ENCODE peak calls at places on chromosomes 1 and 21, in four cellular contexts. K is iris pigment epithelial cell, R is GM12864, S is SHP77. C is an unnamed sample.

GRCh38 chr1:33070628-33071027 is 10.3 kb upstream of the AZIN2 start:
- DNase-seq in K (no peak), R (no peak), S (no peak), C (no peak)

GRCh38 chr1:199691540-199691939 is 336.0 kb upstream of the NR5A2 start:
- DNase-seq in K (peak), R (no peak), S (no peak), C (no peak)

GRCh38 chr1:2020310-2020655 is 1.1 kb downstream of the GABRD start:
- DNase-seq in K (no peak), R (no peak), S (no peak), C (no peak)

GRCh38 chr1:25924454-25924853 is 18.2 kb upstream of the STMN1 start:
- DNase-seq in K (no peak), R (no peak), S (no peak), C (no peak)

GRCh38 chr1:11967028-11967547 is 13.2 kb upstream of the MFN2 start:
- DNase-seq in K (peak), R (peak), S (peak), C (no peak)

GRCh38 chr21:17688912-17689874 is 76.5 kb upstream of the BTG3 start:
- DNase-seq in K (peak), R (no peak), S (no peak), C (no peak)

GRCh38 chr1:28871631-28872401 is 42.6 kb upstream of the EPB41 start:
- DNase-seq in K (no peak), R (no peak), S (no peak), C (no peak)

GRCh38 chr1:55912438-55912837 is 666.9 kb downstream of the PLPP3 start:
- DNase-seq in K (no peak), R (no peak), S (no peak), C (no peak)

GRCh38 chr1:43711049-43711448 is 3.7 kb downstream of the ST3GAL3 start:
- DNase-seq in K (peak), R (no peak), S (no peak), C (no peak)

GRCh38 chr1:212651977-212652376 is 43.4 kb downstream of the ATF3 start:
- DNase-seq in K (no peak), R (no peak), S (no peak), C (no peak)

GRCh38 chr1:203465943-203466342 is 9.7 kb upstream of the PRELP start:
- DNase-seq in K (no peak), R (no peak), S (no peak), C (no peak)

GRCh38 chr1:245961137-245961540 is 545.9 kb downstream of the SMYD3 start:
- DNase-seq in K (no peak), R (no peak), S (no peak), C (no peak)

GRCh38 chr21:23601549-23601948 is 2005.7 kb downstream of the MRPL39 start:
- DNase-seq in K (no peak), R (no peak), S (no peak), C (no peak)

GRCh38 chr1:93631626-93632365 is 49.8 kb downstream of the BCAR3 start:
- DNase-seq in K (peak), R (no peak), S (peak), C (no peak)

GRCh38 chr1:23664837-23665795 is 26.5 kb upstream of the RPL11 start:
- DNase-seq in K (peak), R (no peak), S (peak), C (no peak)

GRCh38 chr1:166884040-166884642 is 8.1 kb upstream of the TADA1 start:
- DNase-seq in K (peak), R (no peak), S (no peak), C (no peak)

GRCh38 chr1:117051224-117052064 is 8.7 kb upstream of the TTF2 start:
- DNase-seq in K (no peak), R (peak), S (no peak), C (no peak)

GRCh38 chr1:185646202-185646683 is 87.9 kb upstream of the HMCN1 start:
- DNase-seq in K (peak), R (no peak), S (peak), C (no peak)

GRCh38 chr1:60063561-60063960 is 10.0 kb downstream of the C1orf87 start:
- DNase-seq in K (no peak), R (no peak), S (no peak), C (no peak)

GRCh38 chr1:29211086-29212030 is 19.4 kb downstream of the MECR start:
- DNase-seq in K (no peak), R (no peak), S (no peak), C (no peak)

GRCh38 chr1:216765346-216766300 is 42.4 kb upstream of the ESRRG start:
- DNase-seq in K (peak), R (no peak), S (no peak), C (no peak)

GRCh38 chr1:202888204-202888506 is 794 bp downstream of the RABIF start:
- DNase-seq in K (peak), R (no peak), S (no peak), C (no peak)

GRCh38 chr1:100927276-100927675 is 31.4 kb downstream of the SLC30A7 start:
- DNase-seq in K (no peak), R (no peak), S (no peak), C (no peak)

GRCh38 chr1:201059871-201060555 is 36.5 kb upstream of the KIF21B start:
- DNase-seq in K (peak), R (no peak), S (no peak), C (no peak)

GRCh38 chr1:24909388-24909898 is 20.6 kb downstream of the RUNX3 start:
- DNase-seq in K (peak), R (no peak), S (peak), C (peak)

GRCh38 chr1:28955930-28956552 is 41.7 kb downstream of the EPB41 start:
- DNase-seq in K (peak), R (no peak), S (peak), C (no peak)

GRCh38 chr1:222369991-222370910 is 177.7 kb downstream of the HHIPL2 start:
- DNase-seq in K (peak), R (no peak), S (peak), C (no peak)

GRCh38 chr1:196558424-196558823 is 49.8 kb downstream of the KCNT2 start:
- DNase-seq in K (peak), R (no peak), S (no peak), C (no peak)

GRCh38 chr1:200905411-200906052 is 10.8 kb downstream of the INAVA start:
- DNase-seq in K (peak), R (peak), S (no peak), C (no peak)

GRCh38 chr1:62891961-62892562 is 108.1 kb downstream of the ATG4C start:
- DNase-seq in K (peak), R (no peak), S (no peak), C (no peak)

GRCh38 chr1:207798847-207799246 is 47.0 kb downstream of the CD46 start:
- DNase-seq in K (peak), R (no peak), S (no peak), C (no peak)

GRCh38 chr1:209160230-209160629 is 423.3 kb upstream of the CAMK1G start:
- DNase-seq in K (no peak), R (no peak), S (no peak), C (no peak)

GRCh38 chr1:115665319-115665718 is 23.5 kb downstream of the VANGL1 start:
- DNase-seq in K (no peak), R (no peak), S (peak), C (no peak)

GRCh38 chr1:6774381-6774780 is 10.9 kb upstream of the CAMTA1 start:
- DNase-seq in K (no peak), R (no peak), S (no peak), C (no peak)

GRCh38 chr1:160618763-160619274 is 28.0 kb downstream of the SLAMF1 start:
- DNase-seq in K (no peak), R (no peak), S (no peak), C (no peak)

GRCh38 chr1:30384286-30385245 is 338.8 kb downstream of the MATN1 start:
- DNase-seq in K (no peak), R (no peak), S (no peak), C (no peak)

C was measured in SIG-M5.